ENCODE peak calls at places on chromosomes 13 and 19, in nine cellular contexts. Q is fibroblast of the aortic adventitia, Y is PC-3, Z is tibial nerve, G is breast epithelium, E is left ventricle myocardium inferior, S is hepatocyte, N is fibroblast of mammary gland, U is uterus. T is an unnamed sample.

GRCh38 chr13:29310806-29311205 is 284.7 kb downstream of the SLC7A1 start:
- DNase-seq in Q (no peak), Y (no peak), Z (no peak), G (no peak), E (no peak), S (no peak), N (no peak), U (no peak), T (no peak)

GRCh38 chr13:18992791-18993190 is 188.8 kb downstream of the TUBA3C start:
- DNase-seq in Q (no peak), Y (no peak), Z (no peak), G (no peak), E (no peak), S (no peak), N (no peak), U (no peak), T (no peak)

GRCh38 chr19:45171211-45171623 is 6.8 kb downstream of the TRAPPC6A start:
- DNase-seq in Q (no peak), Y (no peak), Z (no peak), G (no peak), E (no peak), S (peak), N (no peak), U (no peak), T (no peak)

GRCh38 chr13:94195715-94196114 is 283.8 kb downstream of the DCT start:
- DNase-seq in Q (peak), Y (peak), Z (no peak), G (no peak), E (no peak), S (peak), N (peak), U (no peak), T (peak)

GRCh38 chr13:89845874-89846273 is 1501.6 kb upstream of the MIR17HG start:
- DNase-seq in Q (no peak), Y (no peak), Z (no peak), G (no peak), E (no peak), S (no peak), N (no peak), U (no peak), T (no peak)

GRCh38 chr19:31659897-31660210 is 310.6 kb upstream of the TSHZ3 start:
- DNase-seq in Q (peak), Y (no peak), Z (no peak), G (no peak), E (no peak), S (no peak), N (no peak), U (no peak), T (no peak)

GRCh38 chr13:42041017-42041683 is 7.3 kb upstream of the DGKH start:
- DNase-seq in Q (peak), Y (peak), Z (peak), G (peak), E (peak), S (peak), N (peak), U (peak), T (peak)

GRCh38 chr19:46862504-46862835 is 1.7 kb downstream of the ARHGAP35 start:
- DNase-seq in Q (peak), Y (no peak), Z (no peak), G (no peak), E (no peak), S (no peak), N (no peak), U (peak), T (no peak)

GRCh38 chr19:482186-483041 is 13.9 kb upstream of the MADCAM1 start:
- DNase-seq in Q (no peak), Y (no peak), Z (no peak), G (no peak), E (no peak), S (no peak), N (no peak), U (no peak), T (no peak)

GRCh38 chr19:36775768-36776167 is 3.2 kb upstream of the ZNF850 start:
- DNase-seq in Q (no peak), Y (no peak), Z (no peak), G (peak), E (peak), S (no peak), N (no peak), U (peak), T (no peak)

GRCh38 chr13:109738298-109738746 is 48.1 kb downstream of the IRS2 start:
- DNase-seq in Q (no peak), Y (no peak), Z (no peak), G (no peak), E (no peak), S (no peak), N (no peak), U (no peak), T (no peak)
- TF ChIP-seq CTCF in Q (no peak), Y (no peak), Z (no peak), G (no peak), E (no peak), S (no peak), N (no peak), U (no peak), T (no peak)

GRCh38 chr13:73939071-73939380 is 195.2 kb downstream of the KLF12 start:
- DNase-seq in Q (no peak), Y (no peak), Z (no peak), G (no peak), E (no peak), S (no peak), N (no peak), U (no peak), T (no peak)

GRCh38 chr13:73941752-73942151 is 192.5 kb downstream of the KLF12 start:
- DNase-seq in Q (no peak), Y (no peak), Z (no peak), G (no peak), E (no peak), S (no peak), N (no peak), U (no peak), T (no peak)

GRCh38 chr13:73938375-73939070 is 195.7 kb downstream of the KLF12 start:
- DNase-seq in Q (peak), Y (peak), Z (no peak), G (no peak), E (no peak), S (peak), N (peak), U (no peak), T (peak)

GRCh38 chr13:73939603-73940002 is 194.6 kb downstream of the KLF12 start:
- DNase-seq in Q (no peak), Y (no peak), Z (no peak), G (no peak), E (no peak), S (no peak), N (no peak), U (no peak), T (no peak)

DNA sequence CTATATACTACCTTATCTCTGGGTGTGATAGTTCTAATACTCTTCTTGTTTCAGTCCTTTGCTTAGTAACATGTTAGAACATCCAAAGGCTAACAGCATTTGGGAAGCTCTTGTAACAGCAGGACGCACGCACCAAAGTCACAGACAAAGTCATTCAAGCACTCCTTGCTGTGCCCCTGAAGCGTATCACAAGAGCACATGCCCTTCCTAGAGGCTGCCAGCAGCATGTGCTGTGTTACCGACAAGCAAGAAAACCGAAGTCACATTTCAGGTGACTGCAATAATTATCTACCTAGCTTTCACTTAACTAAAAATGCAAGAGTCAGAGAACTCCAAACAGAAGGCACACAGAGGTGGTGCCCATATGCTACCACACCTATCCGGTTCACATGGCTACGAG is 194.1 kb downstream of the KLF12 start:
- DNase-seq in Q (no peak), Y (no peak), Z (no peak), G (no peak), E (peak), S (no peak), N (no peak), U (no peak), T (no peak)
- TF ChIP-seq CTCF in Q (no peak), Y (no peak), Z (no peak), G (no peak), E (no peak), S (no peak), N (no peak), U (no peak), T (no peak)

GRCh38 chr13:90867336-90867683 is 480.2 kb upstream of the MIR17HG start:
- DNase-seq in Q (peak), Y (peak), Z (peak), G (peak), E (peak), S (peak), N (peak), U (no peak), T (peak)
- TF ChIP-seq CTCF in Q (peak), Y (peak), Z (peak), G (peak), E (peak), S (peak), N (peak), U (peak), T (peak)

GRCh38 chr13:44470623-44471562 is 97.3 kb downstream of the SERP2 start:
- DNase-seq in Q (peak), Y (peak), Z (no peak), G (no peak), E (no peak), S (peak), N (peak), U (no peak), T (no peak)
- TF ChIP-seq CTCF in Q (peak), Y (peak), Z (peak), G (peak), E (peak), S (peak), N (peak), U (peak), T (peak)